ENCODE peak calls at places on chromosome 22, in nine cellular contexts. X is left cardiac atrium; C is fibroblast of the aortic adventitia; I is glutamatergic neuron; K is hepatocyte; T is GM20000; R is pancreas; Y is activated naive CD8-positive, alpha-beta T cell treated with anti-CD3 and anti-CD28 coated beads, Interleukin-2, amount 10 ng/mL, durations not matched to agents 7 days and 5 days; G is aorta. F is an unnamed sample.

GRCh38 chr22:22884010-22884887 is 3.4 kb upstream of the IGLL5 start:
- DNase-seq in G (peak; percentile 73), I (peak; percentile 76), T (peak; percentile 85), X (peak; percentile 35), C (peak; percentile 63), R (peak; percentile 35), K (peak; percentile 82), Y (peak; percentile 61), F (peak; percentile 81)

GRCh38 chr22:31585161-31585859 is 76.7 kb downstream of the PISD start:
- DNase-seq in G (no peak), T (no peak), K (no peak), C (peak; percentile 73), X (no peak), Y (no peak), R (no peak), I (no peak), F (no peak)

GRCh38 chr22:27110985-27111451 is 453.6 kb downstream of the MIAT start:
- DNase-seq in C (peak; percentile 75), X (no peak), T (no peak), R (no peak), I (no peak), G (no peak), Y (no peak), K (peak; percentile 50), F (no peak)

GRCh38 chr22:20972933-20973577 is 6.0 kb downstream of the AIFM3 start:
- DNase-seq in Y (no peak), C (no peak), X (no peak), R (no peak), T (no peak), I (no peak), K (no peak), G (no peak), F (no peak)

GRCh38 chr22:20194681-20195593 is 44.1 kb upstream of the CCDC188 start:
- DNase-seq in K (no peak), G (no peak), T (no peak), C (no peak), R (no peak), I (no peak), Y (no peak), X (no peak), F (no peak)

GRCh38 chr22:32204856-32205722 is at the start of gene RFPL2:
- DNase-seq in K (peak; percentile 90), X (peak; percentile 50), R (no peak), Y (no peak), C (peak; percentile 9), G (no peak), T (no peak), I (peak; percentile 82), F (peak; percentile 85)

GRCh38 chr22:46355996-46356471 is 20.5 kb downstream of the TRMU start:
- DNase-seq in G (peak; percentile 73), Y (no peak), R (no peak), X (no peak), T (no peak), C (no peak), I (no peak), K (no peak), F (no peak)

GRCh38 chr22:29724843-29725242 is 5.0 kb downstream of the CABP7 start:
- DNase-seq in X (no peak), I (no peak), G (no peak), R (no peak), Y (no peak), C (no peak), K (no peak), T (no peak), F (no peak)

GRCh38 chr22:35742342-35743100 is 24.8 kb downstream of the APOL5 start:
- DNase-seq in K (no peak), X (no peak), Y (no peak), T (no peak), R (no peak), C (peak; percentile 69), G (no peak), I (no peak), F (no peak)

GRCh38 chr22:21621891-21622623 is 7.8 kb downstream of the YDJC start:
- DNase-seq in R (no peak), T (no peak), I (no peak), C (no peak), G (no peak), X (no peak), Y (no peak), K (no peak), F (no peak)

GRCh38 chr22:23398701-23399366 is 181.3 kb downstream of the IGLL1 start:
- DNase-seq in T (no peak), Y (no peak), R (no peak), I (no peak), C (no peak), K (no peak), G (peak; percentile 74), X (no peak), F (no peak)

GRCh38 chr22:37742374-37743092 is 45.7 kb downstream of the TRIOBP start:
- DNase-seq in I (no peak), C (peak; percentile 89), R (no peak), X (no peak), Y (no peak), G (no peak), K (peak; percentile 64), T (no peak), F (no peak)

GRCh38 chr22:25134028-25134427 is 65.6 kb upstream of the CRYBB3 start:
- DNase-seq in T (no peak), Y (no peak), C (peak; percentile 39), I (no peak), X (peak; percentile 41), G (no peak), R (peak; percentile 43), K (no peak), F (no peak)

GRCh38 chr22:30743257-30744020 is 48.8 kb downstream of the OSBP2 start:
- DNase-seq in G (peak; percentile 55), R (no peak), K (no peak), C (no peak), Y (no peak), T (no peak), X (peak; percentile 26), I (no peak), F (no peak)

GRCh38 chr22:29308791-29309262 is 2.4 kb downstream of the GAS2L1 start:
- DNase-seq in K (no peak), R (no peak), Y (peak; percentile 72), I (no peak), C (peak; percentile 34), G (no peak), X (no peak), T (peak; percentile 50), F (no peak)

GRCh38 chr22:35425971-35426800 is 26.2 kb downstream of the MCM5 start:
- DNase-seq in X (no peak), K (peak; percentile 19), R (no peak), G (no peak), T (no peak), C (no peak), Y (no peak), I (no peak), F (peak; percentile 70)

GRCh38 chr22:49502126-49502826 is 325.4 kb downstream of the BRD1 start:
- DNase-seq in I (no peak), T (no peak), Y (no peak), K (peak; percentile 50), C (no peak), X (no peak), R (no peak), G (no peak), F (no peak)

GRCh38 chr22:29727248-29727551 is 7.4 kb downstream of the CABP7 start:
- DNase-seq in Y (peak; percentile 50), C (peak; percentile 35), I (peak; percentile 73), K (peak; percentile 56), R (no peak), X (peak; percentile 59), G (no peak), T (peak; percentile 81), F (peak; percentile 76)

GRCh38 chr22:38273135-38273761 is 438 bp upstream of the TMEM184B start:
- DNase-seq in Y (no peak), C (peak; percentile 42), T (no peak), X (no peak), I (no peak), K (no peak), R (no peak), G (no peak), F (no peak)

GRCh38 chr22:46057762-46058420 is 80.9 kb upstream of the WNT7B start:
- DNase-seq in T (peak; percentile 93), I (no peak), Y (peak; percentile 47), G (no peak), K (no peak), X (peak; percentile 31), C (peak; percentile 81), R (peak; percentile 53), F (no peak)

GRCh38 chr22:39177456-39177775 is 24.9 kb upstream of the CBX7 start:
- DNase-seq in Y (peak; percentile 39), K (no peak), I (no peak), C (no peak), T (no peak), X (no peak), R (peak; percentile 8), G (peak; percentile 41), F (no peak)

GRCh38 chr22:29470159-29470855 is 9.7 kb upstream of the NEFH start:
- DNase-seq in G (peak; percentile 88), C (peak; percentile 34), Y (peak; percentile 84), X (peak; percentile 68), I (peak; percentile 95), T (peak; percentile 82), K (peak; percentile 80), R (no peak), F (peak; percentile 93)

GRCh38 chr22:44298331-44299087 is 14.2 kb downstream of the SHISAL1 start:
- DNase-seq in Y (no peak), T (no peak), C (no peak), I (no peak), G (no peak), X (no peak), R (no peak), K (no peak), F (no peak)

GRCh38 chr22:45162531-45162930 is 1.2 kb upstream of the NUP50 start:
- DNase-seq in K (no peak), X (no peak), G (no peak), C (peak; percentile 17), I (no peak), R (no peak), T (no peak), Y (no peak), F (no peak)

GRCh38 chr22:20015971-20016733 is 471 bp downstream of the ARVCF start:
- DNase-seq in C (no peak), G (no peak), I (peak; percentile 44), R (peak; percentile 48), K (peak; percentile 46), T (peak; percentile 56), Y (no peak), X (peak; percentile 58), F (peak; percentile 73)

GRCh38 chr22:44185237-44186120 is 4.8 kb downstream of the PARVG start:
- DNase-seq in X (no peak), Y (peak; percentile 22), R (no peak), T (no peak), K (no peak), I (peak; percentile 9), G (peak; percentile 56), C (no peak), F (no peak)

GRCh38 chr22:30405731-30406130 is 8.9 kb downstream of the SEC14L2 start:
- DNase-seq in X (no peak), K (no peak), R (no peak), I (no peak), C (no peak), T (no peak), G (no peak), Y (no peak), F (no peak)

GRCh38 chr22:42620084-42620483 is 5.4 kb upstream of the POLDIP3 start:
- DNase-seq in T (no peak), Y (no peak), X (no peak), C (no peak), K (no peak), I (no peak), G (no peak), R (no peak), F (no peak)

GRCh38 chr22:46062971-46063631 is 86.1 kb upstream of the WNT7B start:
- DNase-seq in G (peak; percentile 41), X (peak; percentile 19), T (no peak), C (no peak), Y (no peak), I (no peak), R (no peak), K (no peak), F (no peak)

GRCh38 chr22:19483481-19484244 is 3.9 kb downstream of the CDC45 start:
- DNase-seq in I (no peak), K (no peak), R (no peak), G (no peak), T (no peak), Y (no peak), C (peak; percentile 43), X (no peak), F (no peak)

GRCh38 chr22:49866134-49866533 is 12.5 kb downstream of the ZBED4 start:
- DNase-seq in G (no peak), C (no peak), K (no peak), X (no peak), R (no peak), T (no peak), I (no peak), Y (no peak), F (no peak)